ENCODE peak calls at places on chromosomes 7 and 10, in four cellular contexts. E is HepG2, W is testis, J is stomach. X is an unnamed sample.

GRCh38 chr10:110535958-110536891 is 31.3 kb upstream of the SMC3 start:
- DNase-seq in E (peak), W (no peak), J (peak), X (peak)

GRCh38 chr10:114233432-114233831 is 5.6 kb upstream of the VWA2 start:
- DNase-seq in E (no peak), W (no peak), J (no peak), X (no peak)

GRCh38 chr7:33805630-33806233 is 99.6 kb upstream of the BMPER start:
- DNase-seq in E (no peak), W (no peak), J (peak), X (no peak)

GRCh38 chr10:83375274-83375673 is 764.0 kb upstream of the GHITM start:
- DNase-seq in E (no peak), W (no peak), J (no peak), X (no peak)

GRCh38 chr7:23276381-23276780 is 22.8 kb upstream of the MALSU1 start:
- DNase-seq in E (peak), W (no peak), J (no peak), X (peak)

GRCh38 chr7:150631866-150632864 is at the start of gene GIMAP6:
- DNase-seq in E (no peak), W (no peak), J (no peak), X (no peak)

GRCh38 chr10:124496620-124497019 is 35.0 kb downstream of the LHPP start:
- DNase-seq in E (no peak), W (no peak), J (no peak), X (no peak)

GRCh38 chr7:156234666-156235494 is 405.7 kb upstream of the RNF32 start:
- DNase-seq in E (no peak), W (no peak), J (no peak), X (no peak)

GRCh38 chr7:83550100-83550499 is 98.8 kb downstream of the SEMA3E start:
- DNase-seq in E (no peak), W (no peak), J (no peak), X (no peak)

GRCh38 chr7:92135490-92135889 is 1.2 kb upstream of the CYP51A1 start:
- DNase-seq in E (peak), W (peak), J (no peak), X (peak)

GRCh38 chr10:113180401-113181154 is 230.5 kb downstream of the TCF7L2 start:
- DNase-seq in E (no peak), W (no peak), J (no peak), X (no peak)

GRCh38 chr7:111012152-111012551 is 78.8 kb upstream of the LRRN3 start:
- DNase-seq in E (no peak), W (no peak), J (no peak), X (no peak)

GRCh38 chr7:140810830-140811556 is 113.7 kb downstream of the BRAF start:
- DNase-seq in E (peak), W (peak), J (peak), X (peak)

GRCh38 chr10:32210306-32211045 is 136.5 kb downstream of the EPC1 start:
- DNase-seq in E (peak), W (peak), J (no peak), X (peak)

GRCh38 chr10:16612148-16612742 is 90.6 kb upstream of the C1QL3 start:
- DNase-seq in E (peak), W (no peak), J (no peak), X (peak)

GRCh38 chr7:116616555-116617059 is 55.4 kb upstream of the MET start:
- DNase-seq in E (peak), W (no peak), J (no peak), X (no peak)

GRCh38 chr7:38863609-38864291 is 45.2 kb downstream of the VPS41 start:
- DNase-seq in E (peak), W (no peak), J (peak), X (no peak)

GRCh38 chr7:130364446-130364845 is 15.8 kb upstream of the CPA1 start:
- DNase-seq in E (no peak), W (no peak), J (no peak), X (no peak)

GRCh38 chr7:36970551-36971514 is 246.5 kb upstream of the AOAH start:
- DNase-seq in E (peak), W (no peak), J (no peak), X (no peak)

GRCh38 chr10:113550365-113550764 is 2.5 kb upstream of the HABP2 start:
- DNase-seq in E (no peak), W (no peak), J (no peak), X (no peak)

GRCh38 chr7:83646027-83646426 is 2.9 kb downstream of the SEMA3E start:
- DNase-seq in E (no peak), W (no peak), J (no peak), X (no peak)

GRCh38 chr10:11511325-11511724 is 100.1 kb downstream of the USP6NL start:
- DNase-seq in E (no peak), W (no peak), J (no peak), X (no peak)

GRCh38 chr10:123144697-123145541 is 3.0 kb upstream of the HMX2 start:
- DNase-seq in E (no peak), W (no peak), J (no peak), X (peak)

GRCh38 chr7:36638140-36638539 is 86.2 kb downstream of the AOAH start:
- DNase-seq in E (no peak), W (no peak), J (no peak), X (no peak)

GRCh38 chr7:2719007-2719406 is 31.0 kb downstream of the AMZ1 start:
- DNase-seq in E (no peak), W (no peak), J (no peak), X (peak)

GRCh38 chr10:99560277-99561126 is 27.8 kb downstream of the NKX2-3 start:
- DNase-seq in E (peak), W (peak), J (peak), X (peak)

GRCh38 chr7:152522551-152522950 is 86.7 kb upstream of the KMT2C start:
- DNase-seq in E (no peak), W (peak), J (no peak), X (no peak)

GRCh38 chr7:143983960-143984359 is 16.2 kb upstream of the OR6B1 start:
- DNase-seq in E (no peak), W (no peak), J (no peak), X (no peak)

GRCh38 chr7:37432240-37432917 is 16.3 kb downstream of the ELMO1 start:
- DNase-seq in E (no peak), W (no peak), J (no peak), X (no peak)

DNA sequence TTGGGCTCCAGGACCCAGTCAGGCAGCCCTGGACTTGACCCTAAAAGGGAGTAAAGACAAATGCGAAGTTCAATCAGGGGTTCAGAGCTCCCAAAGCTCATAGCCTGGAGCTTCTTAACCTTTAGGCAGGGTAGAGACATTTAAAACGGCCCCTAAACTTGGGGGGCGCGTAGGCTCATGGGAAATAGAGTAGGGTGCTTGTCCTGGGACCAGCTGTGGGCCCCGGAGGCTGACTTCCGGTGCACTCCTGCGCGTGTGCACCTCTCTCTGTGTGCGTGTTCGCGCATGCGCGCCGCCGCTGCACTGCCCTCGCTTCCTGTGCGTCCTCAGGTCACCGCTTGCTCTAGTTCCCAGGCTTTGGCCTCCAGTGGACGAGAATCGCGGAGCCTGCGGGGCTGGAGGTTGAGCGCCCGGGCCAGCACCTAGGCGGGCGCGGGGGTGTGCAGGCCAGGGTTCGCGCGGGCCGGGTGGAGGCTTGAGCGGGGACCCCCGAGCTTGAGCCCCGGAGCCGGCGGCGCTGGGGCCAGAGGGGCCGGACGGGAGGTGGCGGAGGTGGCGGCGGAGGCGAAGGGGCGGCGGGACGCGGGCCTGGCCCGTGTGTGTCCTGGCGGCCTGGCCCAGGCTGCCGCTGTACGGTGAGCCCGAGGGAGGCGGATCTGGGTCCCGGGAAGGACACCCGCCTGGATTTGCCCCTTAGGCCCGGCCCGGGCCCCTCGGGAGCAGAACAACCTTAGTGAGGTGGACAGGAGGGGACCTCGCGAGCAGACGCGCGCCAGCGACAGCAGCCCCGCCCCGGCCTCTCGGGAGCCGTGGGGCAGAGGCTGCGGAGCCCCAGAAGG is at the start of gene RBAK:
- DNase-seq in E (peak), W (peak), J (peak), X (peak)
- TF ChIP-seq POLR2A in E (peak), W (no peak), J (no peak), X (peak)

DNA sequence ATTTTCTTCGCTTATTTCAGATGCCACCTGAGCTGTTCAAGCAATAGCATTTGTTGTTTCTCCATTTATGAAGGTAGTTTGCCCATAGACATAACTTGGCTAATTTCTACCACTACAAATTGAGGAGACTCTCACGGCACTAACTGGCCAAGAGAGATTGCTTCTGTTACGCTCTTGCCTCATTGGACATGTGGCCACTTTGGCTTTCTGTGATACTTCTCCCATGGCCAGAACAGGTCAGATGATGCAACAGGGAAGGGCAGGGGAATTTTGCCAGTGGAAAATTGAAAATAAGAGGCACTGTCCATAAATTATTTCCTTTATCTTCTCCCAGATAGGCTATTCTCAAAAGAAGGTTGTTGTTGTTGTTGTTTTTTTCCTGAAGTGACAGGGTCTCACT is 1633.3 kb upstream of the LRRTM3 start:
- DNase-seq in E (no peak), W (no peak), J (no peak), X (no peak)
- TF ChIP-seq POLR2A in E (no peak), W (no peak), J (no peak), X (no peak)

GRCh38 chr10:95628786-95629185 is 27.7 kb downstream of the ALDH18A1 start:
- DNase-seq in E (no peak), W (no peak), J (no peak), X (no peak)
- TF ChIP-seq POLR2A in E (no peak), W (no peak), J (no peak), X (no peak)

GRCh38 chr7:73308074-73308664 is 457 bp downstream of the NSUN5 start:
- DNase-seq in E (no peak), W (no peak), J (no peak), X (no peak)

GRCh38 chr7:73304071-73304470 is 4.6 kb downstream of the NSUN5 start:
- DNase-seq in E (no peak), W (no peak), J (no peak), X (no peak)

GRCh38 chr7:73312831-73313520 is 4.3 kb upstream of the NSUN5 start:
- DNase-seq in E (no peak), W (no peak), J (no peak), X (no peak)

GRCh38 chr7:73307436-73307835 is 1.2 kb downstream of the NSUN5 start:
- DNase-seq in E (no peak), W (no peak), J (no peak), X (no peak)

GRCh38 chr7:73308665-73309214 is at the start of gene NSUN5:
- DNase-seq in E (peak), W (peak), J (peak), X (peak)
- TF ChIP-seq POLR2A in E (peak), W (no peak), J (no peak), X (peak)

GRCh38 chr7:79452032-79452494 is 1.4 kb downstream of the MAGI2 start:
- DNase-seq in E (peak), W (peak), J (peak), X (peak)
- TF ChIP-seq POLR2A in E (peak), W (peak), J (no peak), X (no peak)

GRCh38 chr10:49759787-49760551 is 2.2 kb downstream of the OGDHL start:
- DNase-seq in E (peak), W (no peak), J (peak), X (no peak)

GRCh38 chr10:49760789-49761188 is 1.3 kb downstream of the OGDHL start:
- DNase-seq in E (no peak), W (no peak), J (peak), X (no peak)

GRCh38 chr10:49761201-49761788 is 828 bp downstream of the OGDHL start:
- DNase-seq in E (no peak), W (no peak), J (peak), X (no peak)

GRCh38 chr10:49762566-49762877 is 399 bp upstream of the OGDHL start:
- DNase-seq in E (no peak), W (no peak), J (no peak), X (no peak)

DNA sequence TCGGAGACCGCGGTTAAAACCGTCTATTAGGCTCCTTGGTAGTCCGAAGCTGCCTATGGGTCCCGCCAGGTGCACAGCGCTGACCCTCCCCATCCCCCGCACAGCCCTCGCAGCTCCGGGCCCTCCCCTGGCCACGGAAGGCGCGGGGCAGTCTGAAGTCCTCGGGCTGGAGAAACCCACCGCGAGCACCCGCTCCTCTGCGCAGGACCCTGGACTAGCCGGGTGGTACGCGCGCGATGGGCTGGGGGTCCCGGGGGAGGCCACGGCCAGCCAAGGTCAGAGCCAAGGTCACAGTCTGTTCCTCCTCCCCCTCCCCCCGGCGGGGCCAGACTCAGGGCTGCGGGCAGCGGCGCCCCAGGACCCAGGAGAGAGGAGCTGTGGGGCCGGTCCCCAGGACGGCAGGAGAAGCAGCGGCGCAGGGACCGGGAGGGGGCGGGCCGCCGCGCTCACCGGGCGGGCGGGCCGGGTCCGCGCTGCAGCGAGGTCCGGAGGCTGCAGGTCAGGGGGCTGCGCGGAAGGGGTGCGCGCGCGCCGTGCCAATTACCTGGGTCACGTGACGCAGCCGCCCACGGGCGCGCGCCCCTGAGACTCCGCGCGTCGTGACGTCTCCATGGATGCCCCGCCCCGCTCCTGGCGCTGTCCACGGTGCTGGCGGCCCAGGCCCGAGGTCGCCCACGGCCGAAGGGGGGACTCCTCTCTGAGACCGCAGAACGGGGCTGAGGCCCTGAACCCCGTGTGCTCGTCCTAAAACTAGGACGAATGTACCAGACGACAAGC is at the start of gene OGDHL:
- DNase-seq in E (peak), W (peak), J (peak), X (peak)
- TF ChIP-seq POLR2A in E (no peak), W (no peak), J (no peak), X (no peak)

DNA sequence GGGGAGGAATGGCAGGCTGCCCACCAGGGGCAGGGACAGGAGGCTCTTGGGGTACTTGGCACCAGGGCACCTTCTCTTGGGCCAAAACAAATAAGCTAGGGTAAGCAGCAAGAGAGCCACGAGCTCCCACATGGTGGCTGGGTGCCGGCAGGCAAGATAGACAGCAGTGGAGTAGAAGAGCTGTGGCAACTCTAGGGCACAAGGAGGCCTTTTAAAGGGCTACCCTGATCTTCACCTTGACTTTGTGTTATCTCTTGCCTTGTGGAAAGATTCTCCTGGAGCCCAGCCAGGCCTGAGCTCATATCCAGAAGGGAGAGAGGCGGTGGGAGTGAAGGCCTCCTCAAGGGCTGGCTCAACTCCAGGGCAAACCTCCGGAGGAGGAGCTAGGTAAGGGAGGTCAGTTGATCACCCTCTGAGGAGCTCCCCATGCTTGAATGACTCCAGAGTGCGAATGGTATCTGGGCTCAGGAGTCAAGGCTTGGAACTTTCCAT is at the start of gene CYP17A1:
- DNase-seq in E (no peak), W (peak), J (peak), X (peak)
- TF ChIP-seq POLR2A in E (no peak), W (no peak), J (no peak), X (no peak)

DNA sequence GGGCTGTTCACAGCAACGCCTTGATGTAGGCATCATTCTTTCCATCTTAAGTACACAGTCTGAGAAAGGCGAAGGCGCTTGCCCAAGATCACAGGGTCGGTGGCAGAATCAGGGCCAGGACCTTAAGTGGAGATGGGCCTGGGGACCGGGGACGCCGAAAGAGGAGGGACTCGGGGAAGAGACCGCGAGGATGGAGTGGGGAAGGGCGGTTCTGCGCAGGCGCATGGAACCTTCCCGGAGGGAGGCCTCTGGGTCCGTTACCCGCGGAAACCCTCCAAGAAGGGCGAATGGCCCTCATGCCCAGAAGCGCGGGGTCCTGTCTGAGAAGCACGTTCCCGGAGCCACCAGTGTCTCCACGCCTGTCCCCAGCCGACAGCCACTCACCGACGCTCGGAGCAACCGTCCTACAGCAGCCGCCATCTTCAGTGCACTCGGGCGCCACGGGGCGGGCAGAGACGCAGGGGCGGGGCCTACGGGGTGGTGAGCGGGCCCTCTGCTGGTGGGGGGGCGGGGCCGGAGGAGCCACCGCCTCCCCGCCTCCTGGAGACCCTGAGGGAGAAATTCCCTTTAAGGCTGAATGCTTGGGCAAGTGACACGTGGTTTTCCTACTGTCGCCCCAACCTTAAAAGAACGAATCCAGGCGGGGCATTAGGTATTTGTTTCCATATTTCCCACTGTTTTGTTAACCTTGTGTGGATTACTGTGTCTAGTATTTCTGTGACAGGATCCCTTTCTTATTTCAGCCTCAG is at the start of gene PRDX3:
- DNase-seq in E (peak), W (peak), J (peak), X (peak)
- TF ChIP-seq POLR2A in E (peak), W (no peak), J (no peak), X (peak)

GRCh38 chr7:73735526-73735905 is 3.1 kb downstream of the ABHD11 start:
- DNase-seq in E (no peak), W (no peak), J (no peak), X (no peak)

GRCh38 chr7:73737491-73738219 is 947 bp downstream of the ABHD11 start:
- DNase-seq in E (no peak), W (no peak), J (no peak), X (no peak)

GRCh38 chr7:73738220-73738611 is 386 bp downstream of the ABHD11 start:
- DNase-seq in E (no peak), W (peak), J (peak), X (peak)

GRCh38 chr7:73738612-73739386 is at the start of gene ABHD11:
- DNase-seq in E (peak), W (peak), J (peak), X (peak)

GRCh38 chr7:73736885-73737284 is 1.7 kb downstream of the ABHD11 start:
- DNase-seq in E (no peak), W (no peak), J (no peak), X (no peak)
- TF ChIP-seq POLR2A in E (no peak), W (no peak), J (no peak), X (no peak)

GRCh38 chr10:3754727-3755439 is 30.1 kb downstream of the KLF6 start:
- DNase-seq in E (peak), W (peak), J (no peak), X (no peak)
- TF ChIP-seq POLR2A in E (no peak), W (no peak), J (no peak), X (no peak)